ENCODE peak calls at places on chromosomes 1 and 21, in nine cellular contexts. F, Q, R, B, Y, K, M, X and N are unnamed samples. For H3K36me3 and H3K27me3, the result is how much of the 10 kb centered on the place peaks cover.

GRCh38 chr1:244050835-244051444 is at the start of gene ZBTB18:
- DNase-seq in F (peak), Q (peak), R (no peak), B (no peak), Y (peak), K (peak), M (no peak), X (no peak), N (peak)

GRCh38 chr1:152220166-152221163 is 3.5 kb downstream of the HRNR start:
- DNase-seq in F (no peak), Q (no peak), R (no peak), B (no peak), Y (no peak), K (no peak), M (no peak), X (no peak), N (no peak)

GRCh38 chr1:96730574-96731298 is 9.2 kb downstream of the PTBP2 start:
- DNase-seq in F (no peak), Q (no peak), R (no peak), B (no peak), Y (peak), K (no peak), M (no peak), X (no peak), N (no peak)

GRCh38 chr1:223662943-223663342 is 2.6 kb downstream of the CAPN8 start:
- DNase-seq in F (no peak), Q (no peak), R (no peak), B (no peak), Y (no peak), K (no peak), M (no peak), X (no peak), N (no peak)

GRCh38 chr21:45719177-45719802 is 75.8 kb downstream of the PCBP3 start:
- DNase-seq in F (no peak), Q (no peak), R (no peak), B (no peak), Y (no peak), K (no peak), M (no peak), X (no peak), N (no peak)

GRCh38 chr21:36188937-36189336 is 32.3 kb downstream of the DOP1B start:
- DNase-seq in F (no peak), Q (no peak), R (no peak), B (no peak), Y (no peak), K (no peak), M (no peak), X (no peak), N (no peak)

GRCh38 chr1:5975133-5975880 is 16.9 kb downstream of the NPHP4 start:
- DNase-seq in F (peak), Q (peak), R (no peak), B (peak), Y (peak), K (peak), M (no peak), X (no peak), N (peak)

GRCh38 chr1:52632732-52633290 is at the start of gene SHISAL2A:
- DNase-seq in F (peak), Q (peak), R (peak), B (no peak), Y (peak), K (no peak), M (peak), X (no peak), N (peak)

GRCh38 chr1:226764533-226764932 is 25.5 kb upstream of the ITPKB start:
- DNase-seq in F (no peak), Q (no peak), R (no peak), B (no peak), Y (no peak), K (no peak), M (no peak), X (no peak), N (no peak)

GRCh38 chr1:65512383-65512782 is 91.9 kb downstream of the LEPR start:
- DNase-seq in F (no peak), Q (no peak), R (peak), B (no peak), Y (no peak), K (peak), M (no peak), X (no peak), N (no peak)

GRCh38 chr1:200479816-200480215 is 70.0 kb upstream of the ZNF281 start:
- DNase-seq in F (no peak), Q (no peak), R (no peak), B (no peak), Y (no peak), K (peak), M (no peak), X (no peak), N (no peak)

GRCh38 chr1:25685938-25686665 is 69.5 kb downstream of the MAN1C1 start:
- DNase-seq in F (no peak), Q (no peak), R (no peak), B (no peak), Y (no peak), K (no peak), M (no peak), X (no peak), N (no peak)

GRCh38 chr1:145983206-145983675 is 13.1 kb downstream of the TXNIP start:
- DNase-seq in F (no peak), Q (peak), R (peak), B (no peak), Y (no peak), K (no peak), M (peak), X (no peak), N (no peak)

GRCh38 chr21:25283720-25284119 is 323.6 kb downstream of the MRPL39 start:
- DNase-seq in F (peak), Q (no peak), R (no peak), B (no peak), Y (peak), K (peak), M (no peak), X (no peak), N (peak)

GRCh38 chr1:41486892-41487728 is 2.6 kb upstream of the EDN2 start:
- DNase-seq in F (peak), Q (no peak), R (no peak), B (no peak), Y (peak), K (no peak), M (no peak), X (no peak), N (peak)

GRCh38 chr21:37472581-37472980 is 106.0 kb downstream of the DYRK1A start:
- DNase-seq in F (no peak), Q (no peak), R (no peak), B (no peak), Y (no peak), K (no peak), M (no peak), X (no peak), N (no peak)

GRCh38 chr1:22526098-22526497 is 37.2 kb upstream of the EPHA8 start:
- DNase-seq in F (no peak), Q (peak), R (no peak), B (no peak), Y (no peak), K (no peak), M (no peak), X (peak), N (no peak)

GRCh38 chr1:42379794-42380616 is 587 bp upstream of the RIMKLA start:
- DNase-seq in F (peak), Q (peak), R (no peak), B (no peak), Y (peak), K (peak), M (no peak), X (no peak), N (peak)

GRCh38 chr1:115088871-115089442 is 346 bp downstream of the TSPAN2 start:
- DNase-seq in F (no peak), Q (no peak), R (no peak), B (no peak), Y (no peak), K (no peak), M (no peak), X (no peak), N (peak)

GRCh38 chr1:56099766-56100165 is 479.6 kb downstream of the PLPP3 start:
- DNase-seq in F (peak), Q (no peak), R (no peak), B (no peak), Y (no peak), K (no peak), M (no peak), X (no peak), N (no peak)

GRCh38 chr1:70674981-70675685 is 264.1 kb downstream of the CTH start:
- DNase-seq in F (no peak), Q (no peak), R (no peak), B (no peak), Y (no peak), K (no peak), M (no peak), X (no peak), N (no peak)

GRCh38 chr1:173473599-173474011 is 3.5 kb upstream of the PRDX6 start:
- DNase-seq in F (peak), Q (no peak), R (no peak), B (peak), Y (peak), K (peak), M (no peak), X (no peak), N (no peak)

GRCh38 chr1:165109013-165109412 is 247.5 kb downstream of the LMX1A start:
- DNase-seq in F (no peak), Q (no peak), R (no peak), B (no peak), Y (no peak), K (no peak), M (peak), X (no peak), N (no peak)

GRCh38 chr21:44390886-44391285 is 37.5 kb downstream of the TRPM2 start:
- DNase-seq in F (no peak), Q (no peak), R (no peak), B (no peak), Y (no peak), K (no peak), M (no peak), X (no peak), N (no peak)

GRCh38 chr1:156870734-156871133 is 10.1 kb downstream of the NTRK1 start:
- DNase-seq in F (peak), Q (no peak), R (no peak), B (peak), Y (peak), K (no peak), M (no peak), X (no peak), N (no peak)

GRCh38 chr1:45101947-45102346 is 89.9 kb downstream of the UROD start:
- DNase-seq in F (no peak), Q (no peak), R (no peak), B (no peak), Y (no peak), K (no peak), M (no peak), X (no peak), N (no peak)

GRCh38 chr21:34844924-34845238 is 176.1 kb downstream of the CLIC6 start:
- DNase-seq in F (no peak), Q (no peak), R (no peak), B (no peak), Y (no peak), K (no peak), M (no peak), X (no peak), N (no peak)

GRCh38 chr21:42846221-42846620 is 33.1 kb downstream of the WDR4 start:
- DNase-seq in F (no peak), Q (peak), R (no peak), B (no peak), Y (no peak), K (no peak), M (no peak), X (peak), N (peak)

GRCh38 chr1:193013005-193013404 is 46.2 kb downstream of the UCHL5 start:
- DNase-seq in F (peak), Q (no peak), R (no peak), B (no peak), Y (peak), K (no peak), M (no peak), X (no peak), N (no peak)

GRCh38 chr21:33069994-33070811 is at the start of gene OLIG1:
- DNase-seq in F (peak), Q (no peak), R (no peak), B (peak), Y (peak), K (peak), M (peak), X (no peak), N (peak)
- H3K4me3 ChIP-seq in F (no peak), Q (peak), R (peak), B (peak), Y (peak), K (no peak), M (peak), X (peak), N (peak)

GRCh38 chr1:112628516-112628915 is 8.9 kb downstream of the CAPZA1 start:
- DNase-seq in F (no peak), Q (no peak), R (no peak), B (no peak), Y (no peak), K (no peak), M (no peak), X (no peak), N (no peak)
- H3K36me3 ChIP-seq in F (under half), Q (under half), R (under half), B (under half), Y (under half), K (under half), M (under half), X (under half), N (under half)

GRCh38 chr1:201535778-201536245 is 3.1 kb upstream of the NAV1 start:
- DNase-seq in F (no peak), Q (no peak), R (no peak), B (no peak), Y (no peak), K (no peak), M (no peak), X (peak), N (no peak)
- H3K27me3 ChIP-seq in F (under half), Q (under half), R (under half), B (under half), Y (under half), K (under half), M (under half), X (under half), N (under half)

GRCh38 chr1:238779676-238780075 is 606.7 kb upstream of the CHRM3 start:
- DNase-seq in F (peak), Q (no peak), R (no peak), B (no peak), Y (no peak), K (no peak), M (no peak), X (no peak), N (no peak)

GRCh38 chr1:238772321-238772720 is 614.0 kb upstream of the CHRM3 start:
- DNase-seq in F (peak), Q (no peak), R (no peak), B (peak), Y (no peak), K (no peak), M (no peak), X (no peak), N (no peak)

GRCh38 chr1:238777551-238777950 is 608.8 kb upstream of the CHRM3 start:
- DNase-seq in F (peak), Q (no peak), R (no peak), B (no peak), Y (no peak), K (no peak), M (no peak), X (no peak), N (no peak)
- H3K4me3 ChIP-seq in F (no peak), Q (no peak), R (no peak), B (no peak), Y (no peak), K (no peak), M (no peak), X (no peak), N (no peak)

GRCh38 chr1:28010979-28011378 is 51.2 kb downstream of the XKR8 start:
- DNase-seq in F (no peak), Q (no peak), R (no peak), B (no peak), Y (no peak), K (no peak), M (no peak), X (no peak), N (no peak)
- H3K36me3 ChIP-seq in F (under half), Q (under half), R (under half), B (under half), Y (under half), K (under half), M (under half), X (under half), N (under half)

DNA sequence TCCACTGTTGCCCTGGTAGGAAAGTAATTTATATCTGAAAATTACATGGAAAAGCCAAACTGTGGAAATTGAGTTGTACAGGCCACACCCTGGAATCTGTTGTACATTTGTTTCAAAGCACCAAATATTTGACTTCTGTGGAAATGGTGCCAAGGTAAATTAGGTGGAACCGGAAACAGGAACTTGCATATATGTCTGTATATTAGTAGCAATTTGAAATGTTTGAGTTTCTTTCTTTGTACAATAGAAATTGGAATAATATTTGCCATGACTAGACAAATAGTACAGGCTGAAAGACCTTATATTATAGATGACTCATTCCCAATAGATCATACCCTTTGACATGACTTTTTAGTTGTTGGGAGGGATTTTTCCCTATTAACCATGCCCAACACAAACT is 10.5 kb upstream of the TAF1A start:
- DNase-seq in F (no peak), Q (no peak), R (no peak), B (no peak), Y (no peak), K (peak), M (no peak), X (no peak), N (no peak)
- H3K27me3 ChIP-seq in F (under half), Q (under half), R (under half), B (under half), Y (under half), K (under half), M (under half), X (under half), N (under half)

DNA sequence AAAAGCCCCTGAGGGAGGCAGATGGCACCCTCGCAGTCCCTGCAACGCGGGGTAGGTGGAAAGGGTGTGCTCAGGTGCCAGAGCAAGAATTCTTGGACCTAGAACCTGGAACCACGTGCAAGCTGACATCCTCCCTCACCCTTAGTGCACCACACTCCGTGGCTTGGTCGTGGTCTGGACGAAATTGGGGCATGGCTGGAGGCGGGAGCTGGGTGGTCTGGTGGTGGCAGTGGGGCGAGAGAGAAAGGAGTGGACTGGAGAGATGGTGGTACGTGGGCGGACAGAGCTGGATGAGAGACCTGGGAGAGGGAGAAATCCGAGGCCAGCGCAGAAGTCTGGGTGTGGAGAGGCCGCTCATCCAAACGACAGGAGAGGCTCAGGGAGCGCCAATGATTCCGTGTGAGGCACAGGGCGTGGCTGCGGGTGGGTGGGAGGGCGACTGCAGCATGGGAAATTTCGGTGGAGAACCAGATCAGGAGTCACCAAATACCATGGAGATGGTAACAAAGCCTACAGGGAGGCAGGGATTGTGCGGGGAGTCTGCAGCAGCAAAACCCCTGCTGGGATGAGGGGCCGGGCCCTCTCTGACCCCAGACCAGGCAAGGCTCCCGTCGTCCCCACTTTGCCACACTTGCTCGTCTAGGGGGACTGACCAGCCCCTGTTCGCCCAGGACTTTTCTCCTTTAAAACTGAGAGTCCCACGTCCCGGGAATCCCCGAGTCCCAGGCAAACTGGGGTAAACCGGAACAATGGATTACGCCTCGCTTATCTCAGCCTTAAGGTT is 31.9 kb downstream of the CDCP2 start:
- DNase-seq in F (peak), Q (no peak), R (no peak), B (no peak), Y (no peak), K (no peak), M (peak), X (no peak), N (peak)
- H3K4me3 ChIP-seq in F (no peak), Q (peak), R (no peak), B (no peak), Y (no peak), K (no peak), M (peak), X (peak), N (no peak)

GRCh38 chr1:35178295-35178695 is 14.7 kb downstream of the SFPQ start:
- DNase-seq in F (no peak), Q (no peak), R (no peak), B (no peak), Y (no peak), K (no peak), M (no peak), X (no peak), N (no peak)
- H3K36me3 ChIP-seq in F (under half), Q (under half), R (half or more), B (half or more), Y (half or more), K (under half), M (under half), X (half or more), N (under half)

DNA sequence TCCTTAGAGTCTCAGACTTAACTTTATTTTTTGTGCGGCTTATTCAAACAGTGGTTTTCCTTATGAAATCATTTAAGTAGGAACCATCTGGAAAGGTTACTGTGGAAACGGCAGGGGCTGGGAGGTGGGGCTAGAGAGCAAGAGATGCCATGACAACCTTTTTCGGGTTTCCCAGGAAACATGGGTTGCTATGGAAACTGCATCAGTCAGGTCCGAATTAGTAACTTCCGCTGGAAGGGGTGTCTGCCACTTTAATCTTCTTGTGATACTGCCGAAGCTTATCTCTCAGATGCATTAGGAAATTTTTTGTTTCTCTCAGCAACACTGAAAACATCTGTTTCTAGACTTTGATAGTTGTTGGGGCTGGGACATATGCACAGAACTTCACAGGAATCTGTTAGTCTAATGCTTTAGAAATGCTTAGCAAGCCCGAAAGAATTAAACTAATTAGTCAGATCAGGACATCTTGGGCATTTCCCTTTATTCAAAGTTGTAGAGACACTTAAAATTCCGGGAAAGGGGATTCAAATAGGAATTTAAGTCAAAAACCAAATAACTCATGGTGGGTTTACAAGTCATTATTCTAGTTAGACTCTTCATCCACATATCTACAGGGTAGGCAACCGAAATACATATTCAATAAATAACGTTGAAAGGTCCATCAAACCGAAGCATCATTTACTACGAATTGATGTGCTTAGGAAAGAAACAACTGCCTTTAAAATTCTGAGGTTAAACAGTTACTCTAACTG is 2.6 kb downstream of the KCNA3 start:
- DNase-seq in F (no peak), Q (no peak), R (peak), B (no peak), Y (peak), K (no peak), M (peak), X (no peak), N (peak)
- H3K27me3 ChIP-seq in F (under half), Q (under half), R (under half), B (half or more), Y (half or more), K (under half), M (under half), X (half or more), N (half or more)